ENCODE peak calls at places on chromosome 19, in five cellular contexts. J, O, G, Y and P are unnamed samples.

GRCh38 chr19:16541526-16542044 is 652 bp downstream of the CHERP start:
- DNase-seq in J (no peak), O (no peak), G (peak), Y (no peak), P (no peak)

GRCh38 chr19:41235480-41235879 is 16.5 kb downstream of the AXL start:
- DNase-seq in J (no peak), O (no peak), G (no peak), Y (no peak), P (no peak)

GRCh38 chr19:482186-483041 is 13.9 kb upstream of the MADCAM1 start:
- DNase-seq in J (no peak), O (no peak), G (no peak), Y (no peak), P (no peak)

GRCh38 chr19:42206871-42207755 is 10.4 kb downstream of the DEDD2 start:
- DNase-seq in J (no peak), O (no peak), G (peak), Y (no peak), P (no peak)

GRCh38 chr19:50257141-50257540 is 53.7 kb downstream of the MYH14 start:
- DNase-seq in J (no peak), O (no peak), G (no peak), Y (no peak), P (no peak)

GRCh38 chr19:49997709-49998108 is 27.5 kb downstream of the VRK3 start:
- DNase-seq in J (no peak), O (no peak), G (peak), Y (no peak), P (no peak)

GRCh38 chr19:17127671-17128070 is 52.1 kb downstream of the MYO9B start:
- DNase-seq in J (no peak), O (no peak), G (no peak), Y (no peak), P (no peak)

GRCh38 chr19:343941-344624 is 513 bp downstream of the MIER2 start:
- DNase-seq in J (peak), O (no peak), G (no peak), Y (peak), P (no peak)

GRCh38 chr19:46384396-46384795 is 29.0 kb downstream of the CCDC8 start:
- DNase-seq in J (peak), O (no peak), G (no peak), Y (no peak), P (no peak)

GRCh38 chr19:31149306-31149975 is 199.8 kb downstream of the TSHZ3 start:
- DNase-seq in J (no peak), O (no peak), G (peak), Y (no peak), P (no peak)

GRCh38 chr19:12544401-12544876 is 6.8 kb downstream of the ZNF564 start:
- DNase-seq in J (no peak), O (no peak), G (peak), Y (no peak), P (no peak)

GRCh38 chr19:46271488-46272197 is 25.2 kb upstream of the HIF3A start:
- DNase-seq in J (no peak), O (no peak), G (peak), Y (peak), P (no peak)

GRCh38 chr19:14826006-14826405 is 9.0 kb downstream of the OR7A5 start:
- DNase-seq in J (no peak), O (no peak), G (no peak), Y (no peak), P (no peak)

GRCh38 chr19:38841787-38842438 is 7.9 kb downstream of the HNRNPL start:
- DNase-seq in J (no peak), O (no peak), G (no peak), Y (no peak), P (no peak)

GRCh38 chr19:22901431-22902130 is 69.5 kb downstream of the ZNF723 start:
- DNase-seq in J (no peak), O (no peak), G (no peak), Y (no peak), P (no peak)

GRCh38 chr19:30856376-30856775 is 484.2 kb downstream of the ZNF536 start:
- DNase-seq in J (no peak), O (no peak), G (no peak), Y (no peak), P (no peak)

GRCh38 chr19:44718441-44719261 is 19.7 kb downstream of the CEACAM16 start:
- DNase-seq in J (peak), O (no peak), G (peak), Y (peak), P (no peak)

GRCh38 chr19:1009043-1009975 is 9.1 kb downstream of the GRIN3B start:
- DNase-seq in J (peak), O (no peak), G (peak), Y (no peak), P (no peak)

GRCh38 chr19:51754106-51754505 is 2.4 kb upstream of the FPR1 start:
- DNase-seq in J (no peak), O (no peak), G (no peak), Y (no peak), P (no peak)

GRCh38 chr19:51749979-51750378 is 1.7 kb downstream of the FPR1 start:
- DNase-seq in J (no peak), O (no peak), G (no peak), Y (no peak), P (no peak)

GRCh38 chr19:51754770-51755169 is 3.1 kb upstream of the FPR1 start:
- DNase-seq in J (no peak), O (no peak), G (no peak), Y (no peak), P (no peak)

GRCh38 chr19:51750381-51751124 is 1.1 kb downstream of the FPR1 start:
- DNase-seq in J (no peak), O (no peak), G (no peak), Y (no peak), P (no peak)

DNA sequence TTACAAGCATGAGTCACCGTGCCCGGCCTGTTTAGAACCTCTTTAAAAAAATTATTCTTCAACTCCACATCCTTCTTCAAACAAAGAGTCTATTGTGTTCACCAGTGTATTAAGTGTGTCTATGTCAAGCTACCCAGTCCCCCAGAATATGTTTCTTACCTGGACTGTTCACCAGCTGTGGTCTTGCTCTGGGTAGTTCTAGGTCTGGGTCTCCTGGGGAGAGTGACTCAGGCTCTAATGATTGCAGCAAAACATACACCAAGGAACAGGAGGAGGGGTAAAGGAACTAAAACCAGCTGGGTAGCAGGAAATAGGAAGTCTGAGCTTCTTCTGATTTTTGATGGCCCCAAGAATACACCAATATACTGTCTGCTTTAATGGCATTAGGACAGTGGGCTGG is at the start of gene FPR1:
- DNase-seq in J (no peak), O (no peak), G (no peak), Y (no peak), P (no peak)
- TF ChIP-seq POLR2A in J (no peak), O (no peak), G (no peak), Y (no peak), P (no peak)

DNA sequence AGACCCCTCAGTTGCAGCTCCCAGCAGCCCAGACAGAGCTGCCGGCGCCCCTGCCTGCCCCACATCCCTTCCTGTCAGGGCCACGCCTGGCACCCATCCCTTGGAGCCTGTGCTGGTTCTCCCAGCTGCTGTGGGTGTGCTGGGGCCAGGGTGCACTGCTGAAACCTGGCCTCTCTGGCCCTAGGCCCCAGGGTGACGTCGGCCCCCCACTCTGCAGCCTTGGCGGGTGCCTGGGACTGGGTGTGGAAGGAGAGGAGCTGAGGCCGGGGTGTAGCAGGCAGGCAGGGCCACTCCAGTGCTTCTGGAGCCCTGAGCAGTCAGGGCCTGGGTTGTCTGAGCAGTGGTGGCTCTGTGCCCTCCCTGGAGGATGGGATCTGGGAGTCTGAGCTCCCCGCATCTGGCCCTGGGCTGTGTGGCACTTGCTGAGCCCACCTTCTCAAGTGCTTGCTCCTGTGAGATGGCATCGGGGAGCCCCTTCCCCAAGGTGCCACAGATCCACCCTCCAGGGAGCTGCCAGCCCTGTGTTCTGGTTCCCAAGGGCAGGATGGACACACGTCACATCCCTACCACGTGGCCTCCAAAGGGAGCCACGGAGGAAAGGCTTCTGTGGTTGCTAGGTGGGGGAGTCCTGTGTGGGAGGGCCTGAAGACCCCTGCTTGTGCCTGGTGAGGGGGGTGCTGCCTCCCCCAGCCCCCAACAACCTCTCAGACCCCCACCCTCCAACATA is 5.2 kb downstream of the PLEKHJ1 start:
- DNase-seq in J (no peak), O (no peak), G (no peak), Y (no peak), P (peak)
- TF ChIP-seq POLR2A in J (no peak), O (no peak), G (no peak), Y (no peak), P (no peak)

GRCh38 chr19:35539850-35540249 is 5.6 kb upstream of the TMEM147 start:
- DNase-seq in J (no peak), O (no peak), G (no peak), Y (no peak), P (no peak)
- TF ChIP-seq POLR2A in J (no peak), O (no peak), G (no peak), Y (no peak), P (no peak)

DNA sequence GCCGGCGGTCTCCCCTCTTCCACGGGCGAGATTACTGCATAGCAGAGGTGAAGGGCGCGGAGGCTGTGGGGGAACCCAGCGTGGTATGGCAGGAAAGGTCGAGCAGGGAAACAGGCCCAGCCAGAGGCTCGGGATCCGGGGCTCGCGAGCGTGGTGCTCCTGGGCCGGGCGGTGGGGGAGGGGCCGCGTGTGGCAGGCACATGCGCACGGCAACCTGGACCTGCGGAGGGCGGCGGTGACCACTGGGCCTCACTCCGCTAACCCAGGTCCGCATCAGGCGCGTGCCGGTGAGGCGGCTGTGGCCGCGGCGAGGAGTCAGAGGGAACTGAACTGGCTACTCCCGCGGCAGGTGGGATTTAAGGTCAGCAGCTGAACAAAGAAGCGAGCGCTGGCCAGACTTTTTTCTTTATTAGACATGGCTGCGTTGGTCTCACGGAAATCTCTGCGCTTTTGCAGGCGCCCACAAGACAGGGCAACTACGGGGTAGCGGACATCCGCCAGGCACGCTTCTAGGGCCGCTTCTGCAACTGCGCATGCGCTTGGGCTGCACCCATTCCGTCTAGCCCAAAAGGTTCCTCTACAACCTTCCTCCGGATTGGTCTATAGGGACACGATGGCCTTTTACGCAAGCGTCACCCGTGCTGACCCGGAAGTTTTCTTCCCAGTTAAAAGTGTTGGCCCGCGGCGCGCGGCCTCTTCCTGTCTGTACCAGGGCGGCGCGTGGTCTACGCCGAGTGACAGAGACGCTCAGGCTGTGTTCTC is at the start of gene RPS5:
- DNase-seq in J (peak), O (peak), G (peak), Y (peak), P (peak)
- TF ChIP-seq POLR2A in J (peak), O (peak), G (peak), Y (peak), P (peak)

DNA sequence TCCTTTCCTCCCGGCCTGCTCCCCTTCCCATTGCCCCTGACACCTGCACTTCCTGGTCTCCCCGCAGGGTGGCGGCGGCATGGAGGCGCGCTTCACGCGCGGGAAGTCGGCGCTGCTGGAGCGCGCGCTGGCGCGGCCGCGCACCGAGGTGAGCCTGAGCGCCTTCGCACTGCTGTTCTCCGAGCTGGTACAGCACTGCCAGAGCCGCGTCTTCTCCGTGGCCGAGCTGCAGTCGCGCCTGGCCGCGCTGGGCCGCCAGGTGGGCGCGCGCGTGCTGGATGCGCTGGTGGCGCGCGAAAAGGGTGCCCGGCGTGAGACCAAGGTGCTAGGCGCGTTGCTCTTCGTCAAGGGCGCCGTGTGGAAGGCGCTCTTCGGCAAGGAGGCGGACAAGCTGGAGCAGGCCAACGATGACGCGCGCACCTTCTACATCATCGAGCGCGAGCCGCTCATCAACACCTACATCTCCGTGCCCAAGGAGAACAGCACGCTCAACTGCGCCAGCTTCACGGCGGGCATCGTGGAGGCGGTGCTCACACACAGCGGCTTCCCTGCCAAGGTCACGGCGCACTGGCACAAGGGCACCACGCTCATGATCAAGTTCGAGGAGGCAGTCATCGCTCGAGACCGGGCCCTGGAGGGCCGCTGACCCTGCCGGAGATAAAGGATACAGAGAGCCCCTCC is 1.7 kb downstream of the TRAPPC5 start:
- DNase-seq in J (peak), O (no peak), G (no peak), Y (no peak), P (no peak)
- TF ChIP-seq POLR2A in J (no peak), O (no peak), G (no peak), Y (no peak), P (no peak)

GRCh38 chr19:3572855-3573161 is at the start of gene HMG20B:
- DNase-seq in J (no peak), O (no peak), G (no peak), Y (no peak), P (no peak)
- TF ChIP-seq POLR2A in J (no peak), O (peak), G (peak), Y (peak), P (peak)

DNA sequence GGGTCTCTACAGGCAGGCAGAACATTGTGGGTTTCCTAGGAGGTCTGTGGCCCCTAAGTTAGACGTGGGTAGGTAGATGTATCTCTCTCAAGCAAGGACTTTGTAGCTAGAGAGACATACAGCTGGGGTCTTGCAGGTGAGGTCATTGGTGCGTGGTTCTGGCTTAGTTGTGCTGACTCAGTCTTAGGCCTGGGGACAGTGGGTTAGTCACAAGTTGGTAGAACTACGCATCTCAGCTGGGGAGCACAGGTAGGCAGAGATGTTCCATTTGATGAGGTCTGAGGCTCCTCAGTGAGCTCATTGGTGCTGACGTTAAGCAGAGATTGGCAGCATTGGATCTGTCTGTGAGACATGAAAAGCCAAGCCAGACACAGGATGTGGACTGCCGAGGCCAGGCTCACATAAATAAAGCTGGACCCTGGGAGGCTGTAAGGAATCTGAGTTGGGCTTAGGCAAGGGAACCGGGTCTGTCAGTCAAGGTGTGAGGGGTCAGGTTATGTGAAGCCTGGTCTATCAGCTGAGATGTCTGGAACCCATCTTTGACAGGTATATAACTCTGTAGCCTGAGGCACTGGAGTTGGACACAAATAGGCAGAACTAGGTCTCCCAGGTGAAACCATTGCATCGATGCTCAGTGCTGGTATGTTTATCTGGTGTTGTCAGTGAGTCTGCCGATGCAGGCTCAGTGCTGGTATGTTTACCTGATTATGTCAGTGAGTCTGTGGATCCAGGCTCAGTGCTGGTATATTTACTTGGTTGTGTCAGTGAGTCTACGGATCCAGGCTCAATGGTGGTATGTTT is 17.4 kb upstream of the PDCD2L start:
- DNase-seq in J (no peak), O (no peak), G (no peak), Y (no peak), P (no peak)
- TF ChIP-seq POLR2A in J (no peak), O (no peak), G (no peak), Y (no peak), P (no peak)

DNA sequence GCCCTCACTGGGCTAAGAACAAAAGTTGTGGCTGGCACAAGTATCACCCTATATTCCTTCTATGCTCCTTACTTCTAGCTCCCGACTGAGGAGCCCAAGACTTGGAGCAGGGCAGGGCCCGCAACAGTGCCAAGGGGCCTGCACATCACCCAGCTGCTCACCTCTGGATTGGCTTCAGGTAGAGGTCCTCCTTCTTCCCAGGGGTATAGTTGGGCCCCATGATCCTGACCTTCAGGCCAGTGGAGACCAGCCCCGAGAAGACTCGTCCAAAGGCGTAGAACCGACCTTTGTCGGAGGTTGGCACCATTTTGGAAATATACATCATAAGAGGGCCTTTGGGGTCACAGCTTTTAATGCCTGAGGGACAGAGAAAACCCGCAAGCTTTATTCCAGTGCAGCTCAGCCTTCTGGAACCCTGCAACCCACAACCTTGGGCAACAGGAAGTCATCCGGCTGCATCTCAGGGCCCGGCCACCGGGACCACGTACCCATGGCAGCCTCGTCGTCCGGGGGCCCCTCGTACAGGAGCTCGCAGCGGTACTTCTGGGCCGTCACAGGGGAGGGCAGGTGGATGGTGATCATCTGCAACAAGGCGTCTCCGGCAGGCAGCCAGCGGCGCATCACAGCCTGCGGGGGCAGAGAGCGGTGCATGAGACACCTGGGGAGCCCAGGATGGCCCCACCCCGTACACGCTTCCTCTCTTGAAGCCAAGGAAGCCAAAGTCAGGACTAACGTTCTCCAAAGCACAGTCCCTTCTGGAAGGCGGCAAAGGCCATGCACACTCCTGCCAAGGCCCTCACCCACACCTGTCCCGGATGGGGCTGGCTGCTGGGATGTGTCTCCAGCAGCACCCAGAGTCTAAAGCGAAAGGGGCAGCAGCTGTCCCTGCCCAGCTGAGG is 4.7 kb downstream of the EEF2 start:
- DNase-seq in J (no peak), O (no peak), G (no peak), Y (no peak), P (no peak)
- TF ChIP-seq POLR2A in J (no peak), O (no peak), G (no peak), Y (no peak), P (no peak)